ENCODE peak calls at places on chromosome 7, in nine cellular contexts. One of them, this sample, is unnamed.

GRCh38 chr7:16326099-16326498 is 95.2 kb downstream of the CRPPA start:
- DNase-seq in psoas muscle: no peak
- DNase-seq in fibroblast of pulmonary artery: no peak
- DNase-seq in H9: no peak
- DNase-seq in pancreas: no peak
- DNase-seq in stomach: no peak
- DNase-seq in cardiac fibroblast: no peak
- DNase-seq in lower lobe of right lung: no peak
- DNase-seq in breast epithelium: no peak
- DNase-seq in this sample: no peak

GRCh38 chr7:16984346-16984745 is 102.6 kb upstream of the AGR3 start:
- DNase-seq in psoas muscle: no peak
- DNase-seq in fibroblast of pulmonary artery: no peak
- DNase-seq in H9: no peak
- DNase-seq in pancreas: no peak
- DNase-seq in stomach: no peak
- DNase-seq in cardiac fibroblast: no peak
- DNase-seq in lower lobe of right lung: no peak
- DNase-seq in breast epithelium: no peak
- DNase-seq in this sample: no peak

GRCh38 chr7:17054206-17054605 is 172.4 kb upstream of the AGR3 start:
- DNase-seq in psoas muscle: no peak
- DNase-seq in fibroblast of pulmonary artery: no peak
- DNase-seq in H9: no peak
- DNase-seq in pancreas: no peak
- DNase-seq in stomach: no peak
- DNase-seq in cardiac fibroblast: no peak
- DNase-seq in lower lobe of right lung: no peak
- DNase-seq in breast epithelium: no peak
- DNase-seq in this sample: no peak

GRCh38 chr7:11078242-11078834 is 104.7 kb downstream of the PHF14 start:
- DNase-seq in psoas muscle: no peak
- DNase-seq in fibroblast of pulmonary artery: no peak
- DNase-seq in H9: no peak
- DNase-seq in pancreas: no peak
- DNase-seq in stomach: no peak
- DNase-seq in cardiac fibroblast: no peak
- DNase-seq in lower lobe of right lung: no peak
- DNase-seq in breast epithelium: no peak
- DNase-seq in this sample: no peak

GRCh38 chr7:13821152-13821787 is 168.2 kb downstream of the ETV1 start:
- DNase-seq in psoas muscle: no peak
- DNase-seq in fibroblast of pulmonary artery: no peak
- DNase-seq in H9: no peak
- DNase-seq in pancreas: no peak
- DNase-seq in stomach: no peak
- DNase-seq in cardiac fibroblast: no peak
- DNase-seq in lower lobe of right lung: no peak
- DNase-seq in breast epithelium: no peak
- DNase-seq in this sample: no peak

GRCh38 chr7:87148332-87148955 is 3.8 kb upstream of the DMTF1 start:
- DNase-seq in psoas muscle: no peak
- DNase-seq in fibroblast of pulmonary artery: peak; percentile 77
- DNase-seq in H9: no peak
- DNase-seq in pancreas: no peak
- DNase-seq in stomach: no peak
- DNase-seq in cardiac fibroblast: peak; percentile 73
- DNase-seq in lower lobe of right lung: no peak
- DNase-seq in breast epithelium: no peak
- DNase-seq in this sample: no peak

GRCh38 chr7:157008-157310 is 35.4 kb upstream of the FAM20C start:
- DNase-seq in psoas muscle: peak; percentile 22
- DNase-seq in fibroblast of pulmonary artery: no peak
- DNase-seq in H9: no peak
- DNase-seq in pancreas: no peak
- DNase-seq in stomach: no peak
- DNase-seq in cardiac fibroblast: no peak
- DNase-seq in lower lobe of right lung: no peak
- DNase-seq in breast epithelium: no peak
- DNase-seq in this sample: no peak

GRCh38 chr7:55975944-55976633 is 11.7 kb downstream of the NIPSNAP2 start:
- DNase-seq in psoas muscle: no peak
- DNase-seq in fibroblast of pulmonary artery: no peak
- DNase-seq in H9: no peak
- DNase-seq in pancreas: no peak
- DNase-seq in stomach: no peak
- DNase-seq in cardiac fibroblast: no peak
- DNase-seq in lower lobe of right lung: no peak
- DNase-seq in breast epithelium: no peak
- DNase-seq in this sample: no peak

GRCh38 chr7:100546868-100547800 is 8.1 kb downstream of the AGFG2 start:
- DNase-seq in psoas muscle: no peak
- DNase-seq in fibroblast of pulmonary artery: no peak
- DNase-seq in H9: no peak
- DNase-seq in pancreas: no peak
- DNase-seq in stomach: no peak
- DNase-seq in cardiac fibroblast: no peak
- DNase-seq in lower lobe of right lung: no peak
- DNase-seq in breast epithelium: no peak
- DNase-seq in this sample: no peak

GRCh38 chr7:100544386-100544785 is 5.4 kb downstream of the AGFG2 start:
- DNase-seq in psoas muscle: no peak
- DNase-seq in fibroblast of pulmonary artery: no peak
- DNase-seq in H9: no peak
- DNase-seq in pancreas: no peak
- DNase-seq in stomach: no peak
- DNase-seq in cardiac fibroblast: no peak
- DNase-seq in lower lobe of right lung: no peak
- DNase-seq in breast epithelium: no peak
- DNase-seq in this sample: no peak

GRCh38 chr7:100546129-100546867 is 7.3 kb downstream of the AGFG2 start:
- DNase-seq in psoas muscle: no peak
- DNase-seq in fibroblast of pulmonary artery: no peak
- DNase-seq in H9: no peak
- DNase-seq in pancreas: no peak
- DNase-seq in stomach: peak; percentile 38
- DNase-seq in cardiac fibroblast: peak; percentile 41
- DNase-seq in lower lobe of right lung: no peak
- DNase-seq in breast epithelium: no peak
- DNase-seq in this sample: no peak

GRCh38 chr7:100544949-100545635 is 6.1 kb downstream of the AGFG2 start:
- DNase-seq in psoas muscle: no peak
- DNase-seq in fibroblast of pulmonary artery: peak; percentile 50
- DNase-seq in H9: no peak
- DNase-seq in pancreas: no peak
- DNase-seq in stomach: peak; percentile 35
- DNase-seq in cardiac fibroblast: peak; percentile 41
- DNase-seq in lower lobe of right lung: no peak
- DNase-seq in breast epithelium: no peak
- DNase-seq in this sample: no peak

DNA sequence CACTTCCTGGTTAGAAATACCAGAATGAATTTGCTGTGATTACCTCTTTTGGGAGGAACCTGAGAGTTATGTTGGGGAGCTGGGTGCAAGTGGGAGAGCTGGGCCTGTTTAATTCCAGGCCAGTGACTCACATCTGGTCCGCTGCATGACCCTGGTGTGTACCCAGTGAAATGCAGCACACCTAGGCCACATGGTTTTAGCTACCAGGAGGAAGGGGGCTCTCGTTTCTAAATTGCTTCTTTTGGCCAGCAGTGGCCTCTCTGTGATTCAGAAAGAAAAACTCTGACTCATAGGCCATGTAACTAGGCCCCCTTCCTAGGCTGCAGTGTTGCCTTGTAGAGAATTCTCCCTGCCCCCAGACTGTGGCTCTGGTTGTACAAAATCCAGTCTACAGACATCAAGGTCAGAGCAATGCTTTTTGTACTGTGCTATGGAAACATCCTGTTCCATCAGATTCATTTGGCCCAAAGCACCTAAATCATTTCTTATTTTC is 6.7 kb downstream of the AGFG2 start:
- DNase-seq in psoas muscle: no peak
- DNase-seq in fibroblast of pulmonary artery: peak; percentile 90
- DNase-seq in H9: peak; percentile 68
- DNase-seq in pancreas: no peak
- DNase-seq in stomach: no peak
- DNase-seq in cardiac fibroblast: peak; percentile 93
- DNase-seq in lower lobe of right lung: no peak
- DNase-seq in breast epithelium: peak; percentile 44
- DNase-seq in this sample: no peak
- TF ChIP-seq CTCF in psoas muscle: no peak
- TF ChIP-seq CTCF in fibroblast of pulmonary artery: peak; percentile 19
- TF ChIP-seq CTCF in H9: peak; percentile 27
- TF ChIP-seq CTCF in pancreas: no peak
- TF ChIP-seq CTCF in stomach: no peak
- TF ChIP-seq CTCF in cardiac fibroblast: peak; percentile 4
- TF ChIP-seq CTCF in lower lobe of right lung: peak; percentile 11
- TF ChIP-seq CTCF in breast epithelium: peak; percentile 16
- TF ChIP-seq CTCF in this sample: peak; percentile 21

DNA sequence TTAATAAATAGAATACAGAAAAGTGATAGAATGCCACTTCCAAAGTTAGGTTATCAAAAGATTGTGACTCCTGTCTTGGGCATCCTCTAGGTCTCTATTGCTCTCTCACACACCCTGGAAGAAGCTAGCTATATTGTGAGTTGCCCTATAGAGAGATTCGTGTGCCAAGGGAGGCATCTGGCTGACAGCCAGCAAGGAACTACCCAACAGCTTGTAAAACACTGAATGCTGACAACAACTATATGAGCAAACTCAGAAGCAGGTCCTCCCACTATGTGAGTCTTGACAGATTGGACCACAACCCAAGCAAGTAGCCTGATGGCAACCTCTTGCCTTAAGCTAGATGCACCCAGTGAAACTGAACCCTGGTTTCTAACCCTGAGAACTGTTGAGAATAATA is 55.7 kb upstream of the CDK14 start:
- DNase-seq in psoas muscle: no peak
- DNase-seq in fibroblast of pulmonary artery: no peak
- DNase-seq in H9: no peak
- DNase-seq in pancreas: no peak
- DNase-seq in stomach: no peak
- DNase-seq in cardiac fibroblast: no peak
- DNase-seq in lower lobe of right lung: no peak
- DNase-seq in breast epithelium: no peak
- DNase-seq in this sample: no peak
- TF ChIP-seq CTCF in psoas muscle: no peak
- TF ChIP-seq CTCF in fibroblast of pulmonary artery: no peak
- TF ChIP-seq CTCF in H9: no peak
- TF ChIP-seq CTCF in pancreas: no peak
- TF ChIP-seq CTCF in stomach: no peak
- TF ChIP-seq CTCF in cardiac fibroblast: no peak
- TF ChIP-seq CTCF in lower lobe of right lung: no peak
- TF ChIP-seq CTCF in breast epithelium: no peak
- TF ChIP-seq CTCF in this sample: no peak

GRCh38 chr7:112503361-112504023 is 22.7 kb downstream of the LSMEM1 start:
- DNase-seq in psoas muscle: no peak
- DNase-seq in fibroblast of pulmonary artery: no peak
- DNase-seq in H9: no peak
- DNase-seq in pancreas: no peak
- DNase-seq in stomach: no peak
- DNase-seq in cardiac fibroblast: no peak
- DNase-seq in lower lobe of right lung: no peak
- DNase-seq in breast epithelium: no peak
- DNase-seq in this sample: no peak

GRCh38 chr7:112501958-112502503 is 21.2 kb downstream of the LSMEM1 start:
- DNase-seq in psoas muscle: no peak
- DNase-seq in fibroblast of pulmonary artery: no peak
- DNase-seq in H9: no peak
- DNase-seq in pancreas: no peak
- DNase-seq in stomach: no peak
- DNase-seq in cardiac fibroblast: no peak
- DNase-seq in lower lobe of right lung: no peak
- DNase-seq in breast epithelium: no peak
- DNase-seq in this sample: no peak

GRCh38 chr7:112502700-112503099 is 21.9 kb downstream of the LSMEM1 start:
- DNase-seq in psoas muscle: no peak
- DNase-seq in fibroblast of pulmonary artery: no peak
- DNase-seq in H9: no peak
- DNase-seq in pancreas: no peak
- DNase-seq in stomach: no peak
- DNase-seq in cardiac fibroblast: no peak
- DNase-seq in lower lobe of right lung: no peak
- DNase-seq in breast epithelium: no peak
- DNase-seq in this sample: no peak

GRCh38 chr7:112497481-112497880 is 16.7 kb downstream of the LSMEM1 start:
- DNase-seq in psoas muscle: no peak
- DNase-seq in fibroblast of pulmonary artery: no peak
- DNase-seq in H9: no peak
- DNase-seq in pancreas: no peak
- DNase-seq in stomach: no peak
- DNase-seq in cardiac fibroblast: no peak
- DNase-seq in lower lobe of right lung: no peak
- DNase-seq in breast epithelium: no peak
- DNase-seq in this sample: no peak

DNA sequence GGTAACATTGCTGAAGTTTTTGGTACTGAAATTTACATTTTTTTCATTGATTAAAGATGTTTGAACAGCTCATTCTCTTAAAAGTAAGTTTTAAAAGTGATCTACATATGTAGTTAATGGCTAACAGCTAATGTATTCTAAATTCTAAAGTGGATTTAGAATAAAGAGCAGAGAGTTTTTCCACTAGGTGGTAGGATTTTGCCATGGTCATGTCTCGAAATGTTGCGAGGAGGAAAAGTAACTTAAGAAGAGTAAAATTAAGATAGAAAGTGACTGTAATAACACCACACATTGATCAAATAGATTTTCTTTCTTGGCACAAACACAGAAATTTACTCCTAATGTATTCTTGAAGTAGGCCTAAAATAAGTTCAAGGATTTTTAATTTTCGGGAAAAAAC is 19.8 kb downstream of the LSMEM1 start:
- DNase-seq in psoas muscle: no peak
- DNase-seq in fibroblast of pulmonary artery: peak; percentile 22
- DNase-seq in H9: no peak
- DNase-seq in pancreas: no peak
- DNase-seq in stomach: no peak
- DNase-seq in cardiac fibroblast: peak; percentile 34
- DNase-seq in lower lobe of right lung: no peak
- DNase-seq in breast epithelium: no peak
- DNase-seq in this sample: no peak
- TF ChIP-seq CTCF in psoas muscle: no peak
- TF ChIP-seq CTCF in fibroblast of pulmonary artery: peak; percentile 3
- TF ChIP-seq CTCF in H9: no peak
- TF ChIP-seq CTCF in pancreas: no peak
- TF ChIP-seq CTCF in stomach: no peak
- TF ChIP-seq CTCF in cardiac fibroblast: no peak
- TF ChIP-seq CTCF in lower lobe of right lung: no peak
- TF ChIP-seq CTCF in breast epithelium: no peak
- TF ChIP-seq CTCF in this sample: peak; percentile 38

GRCh38 chr7:80449841-80450240 is 62.0 kb downstream of the GNAT3 start:
- DNase-seq in psoas muscle: no peak
- DNase-seq in fibroblast of pulmonary artery: no peak
- DNase-seq in H9: no peak
- DNase-seq in pancreas: no peak
- DNase-seq in stomach: peak; percentile 43
- DNase-seq in cardiac fibroblast: no peak
- DNase-seq in lower lobe of right lung: no peak
- DNase-seq in breast epithelium: no peak
- DNase-seq in this sample: no peak

GRCh38 chr7:80450621-80451308 is 61.1 kb downstream of the GNAT3 start:
- DNase-seq in psoas muscle: no peak
- DNase-seq in fibroblast of pulmonary artery: peak; percentile 19
- DNase-seq in H9: no peak
- DNase-seq in pancreas: no peak
- DNase-seq in stomach: no peak
- DNase-seq in cardiac fibroblast: peak; percentile 48
- DNase-seq in lower lobe of right lung: no peak
- DNase-seq in breast epithelium: no peak
- DNase-seq in this sample: no peak

GRCh38 chr7:80458822-80459725 is 52.8 kb downstream of the GNAT3 start:
- DNase-seq in psoas muscle: no peak
- DNase-seq in fibroblast of pulmonary artery: no peak
- DNase-seq in H9: no peak
- DNase-seq in pancreas: no peak
- DNase-seq in stomach: no peak
- DNase-seq in cardiac fibroblast: no peak
- DNase-seq in lower lobe of right lung: no peak
- DNase-seq in breast epithelium: no peak
- DNase-seq in this sample: no peak

DNA sequence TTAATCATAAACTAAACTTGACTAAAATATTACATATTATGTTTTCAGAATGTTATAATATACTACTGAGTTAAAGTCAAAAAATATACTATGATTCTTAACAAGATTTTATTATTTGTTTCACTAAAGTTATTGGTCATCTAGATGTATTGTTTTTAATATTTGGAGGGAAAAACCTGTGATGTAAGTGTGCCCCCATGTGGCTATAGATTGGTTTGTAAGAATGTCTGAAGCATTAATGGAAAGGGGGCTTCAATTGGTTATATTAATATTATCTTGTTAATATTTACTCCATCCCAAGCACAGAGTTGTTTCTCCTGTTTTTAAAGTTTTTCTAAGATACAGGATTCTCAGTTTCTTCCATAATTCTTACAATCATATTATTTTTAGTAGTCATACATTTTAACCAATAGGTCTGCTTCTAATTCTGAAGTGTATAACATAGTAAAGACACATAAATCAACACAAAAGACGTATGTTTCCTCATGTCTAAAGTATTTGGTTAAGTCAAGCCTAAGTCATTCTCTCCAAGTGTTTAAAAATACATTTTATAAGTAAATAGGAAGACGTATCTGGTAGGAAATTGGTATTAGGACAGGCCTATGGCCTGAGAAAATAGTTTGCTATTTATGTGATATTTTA is 58.0 kb downstream of the GNAT3 start:
- DNase-seq in psoas muscle: no peak
- DNase-seq in fibroblast of pulmonary artery: peak; percentile 60
- DNase-seq in H9: no peak
- DNase-seq in pancreas: no peak
- DNase-seq in stomach: no peak
- DNase-seq in cardiac fibroblast: peak; percentile 62
- DNase-seq in lower lobe of right lung: no peak
- DNase-seq in breast epithelium: no peak
- DNase-seq in this sample: no peak
- TF ChIP-seq CTCF in psoas muscle: peak; percentile 47
- TF ChIP-seq CTCF in fibroblast of pulmonary artery: peak; percentile 53
- TF ChIP-seq CTCF in H9: peak; percentile 68
- TF ChIP-seq CTCF in pancreas: no peak
- TF ChIP-seq CTCF in stomach: peak; percentile 46
- TF ChIP-seq CTCF in cardiac fibroblast: peak; percentile 44
- TF ChIP-seq CTCF in lower lobe of right lung: peak; percentile 49
- TF ChIP-seq CTCF in breast epithelium: peak; percentile 38
- TF ChIP-seq CTCF in this sample: peak; percentile 80

This sample was measured in type B pancreatic cell.